ENCODE peak calls at places on chromosomes 7 and 10, in seven cellular contexts. U is lower leg skin; H is psoas muscle; W is CD4-positive, alpha-beta T cell; Q is ovary; T is neural crest cell; O is Calu3. E is an unnamed sample.

GRCh38 chr7:116952640-116953371 is 495 bp upstream of the ST7 start:
- DNase-seq in U (peak; percentile 94), H (no peak), W (no peak), Q (no peak), T (peak; percentile 37), O (no peak), E (peak; percentile 20)

GRCh38 chr10:93513091-93513490 is 16.7 kb downstream of the CEP55 start:
- DNase-seq in U (no peak), H (no peak), W (no peak), Q (no peak), T (no peak), O (no peak), E (no peak)

GRCh38 chr7:13673290-13673689 is 316.2 kb downstream of the ETV1 start:
- DNase-seq in U (no peak), H (no peak), W (no peak), Q (no peak), T (no peak), O (no peak), E (peak; percentile 1)

GRCh38 chr7:151699920-151700319 is 177.0 kb downstream of the PRKAG2 start:
- DNase-seq in U (no peak), H (no peak), W (no peak), Q (no peak), T (no peak), O (no peak), E (no peak)

GRCh38 chr7:150444674-150445365 is 5.6 kb upstream of the GIMAP8 start:
- DNase-seq in U (no peak), H (no peak), W (no peak), Q (no peak), T (no peak), O (no peak), E (no peak)

GRCh38 chr10:34791947-34792346 is 23.1 kb downstream of the PARD3 start:
- DNase-seq in U (peak; percentile 80), H (no peak), W (no peak), Q (no peak), T (no peak), O (no peak), E (no peak)

GRCh38 chr7:28956608-28957063 is 1.5 kb downstream of the TRIL start:
- DNase-seq in U (peak; percentile 92), H (peak; percentile 79), W (no peak), Q (peak; percentile 75), T (peak; percentile 76), O (peak; percentile 91), E (peak; percentile 79)

GRCh38 chr7:143129051-143129450 is 2.8 kb upstream of the PIP start:
- DNase-seq in U (no peak), H (no peak), W (no peak), Q (no peak), T (no peak), O (no peak), E (no peak)

GRCh38 chr7:11130012-11130411 is 156.3 kb downstream of the PHF14 start:
- DNase-seq in U (no peak), H (no peak), W (no peak), Q (no peak), T (no peak), O (no peak), E (no peak)

GRCh38 chr10:6729967-6730366 is 149.9 kb upstream of the PRKCQ start:
- DNase-seq in U (no peak), H (no peak), W (no peak), Q (no peak), T (no peak), O (peak; percentile 62), E (no peak)

GRCh38 chr7:23012797-23013714 is 874 bp downstream of the HYCC1 start:
- DNase-seq in U (peak; percentile 90), H (peak; percentile 53), W (peak; percentile 2), Q (peak; percentile 49), T (peak; percentile 57), O (peak; percentile 29), E (peak; percentile 73)

GRCh38 chr7:117479480-117480224 is at the start of gene CFTR:
- DNase-seq in U (peak; percentile 85), H (peak; percentile 48), W (no peak), Q (peak; percentile 13), T (no peak), O (peak; percentile 87), E (peak; percentile 65)

GRCh38 chr7:143914938-143915337 is 13.0 kb upstream of the TCAF1 start:
- DNase-seq in U (no peak), H (no peak), W (no peak), Q (no peak), T (no peak), O (no peak), E (no peak)

GRCh38 chr7:47518827-47519226 is 63.1 kb downstream of the TNS3 start:
- DNase-seq in U (no peak), H (no peak), W (no peak), Q (no peak), T (no peak), O (no peak), E (no peak)

GRCh38 chr7:42107484-42107883 is 129.5 kb downstream of the GLI3 start:
- DNase-seq in U (no peak), H (no peak), W (no peak), Q (no peak), T (no peak), O (no peak), E (peak; percentile 38)

GRCh38 chr7:104943502-104944343 is 70.3 kb upstream of the KMT2E start:
- DNase-seq in U (peak; percentile 87), H (no peak), W (peak; percentile 66), Q (peak; percentile 35), T (no peak), O (peak; percentile 74), E (no peak)

GRCh38 chr10:127737563-127738511 is 852 bp downstream of the FOXI2 start:
- DNase-seq in U (no peak), H (no peak), W (no peak), Q (no peak), T (peak; percentile 4), O (no peak), E (no peak)

GRCh38 chr10:86971146-86971991 is 3.1 kb downstream of the ADIRF start:
- DNase-seq in U (peak; percentile 98), H (peak; percentile 96), W (peak; percentile 92), Q (peak; percentile 98), T (peak; percentile 53), O (peak; percentile 75), E (peak; percentile 73)
- TF ChIP-seq CTCF in U (no peak), H (peak; percentile 12), W (no peak), Q (peak; percentile 31), T (peak; percentile 34), O (no peak), E (peak; percentile 13)

GRCh38 chr10:24418532-24418931 is 209.6 kb downstream of the KIAA1217 start:
- DNase-seq in U (no peak), H (no peak), W (no peak), Q (no peak), T (no peak), O (no peak), E (no peak)
- TF ChIP-seq CTCF in U (no peak), H (no peak), W (no peak), Q (no peak), T (peak; percentile 24), O (peak; percentile 11), E (no peak)

GRCh38 chr7:132394283-132395003 is 181.8 kb downstream of the PLXNA4 start:
- DNase-seq in U (no peak), H (no peak), W (no peak), Q (no peak), T (no peak), O (no peak), E (no peak)
- TF ChIP-seq CTCF in U (no peak), H (peak; percentile 30), W (peak; percentile 63), Q (no peak), T (no peak), O (no peak), E (no peak)

GRCh38 chr10:80199828-80200227 is 5.5 kb downstream of the ANXA11 start:
- DNase-seq in U (no peak), H (no peak), W (no peak), Q (no peak), T (no peak), O (peak; percentile 70), E (no peak)
- TF ChIP-seq CTCF in U (no peak), H (peak; percentile 24), W (no peak), Q (no peak), T (no peak), O (no peak), E (no peak)

DNA sequence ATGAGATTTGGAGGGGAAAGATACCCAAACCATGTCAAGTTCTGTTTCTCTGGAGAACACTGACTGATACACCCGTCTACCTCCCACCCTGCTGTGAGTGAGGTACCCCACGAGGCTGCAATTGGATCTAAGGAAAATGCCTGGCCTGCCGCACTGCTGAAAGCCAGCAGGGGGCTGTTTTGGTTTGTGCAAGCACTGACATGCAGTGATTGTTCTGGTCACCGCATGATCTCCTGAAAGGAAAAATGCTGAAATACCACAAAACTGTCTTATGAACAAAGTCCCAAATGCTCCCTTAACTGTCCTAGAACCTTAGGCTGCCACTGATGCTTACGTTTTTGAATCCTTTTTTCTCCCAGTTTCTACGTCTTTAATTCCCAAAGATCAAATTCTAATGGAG is 132.7 kb downstream of the JCAD start:
- DNase-seq in U (no peak), H (no peak), W (no peak), Q (peak; percentile 53), T (peak; percentile 22), O (peak; percentile 28), E (peak; percentile 35)
- TF ChIP-seq CTCF in U (no peak), H (peak; percentile 26), W (no peak), Q (no peak), T (peak; percentile 56), O (no peak), E (peak; percentile 53)

E was measured in nephron progenitor cell.